ENCODE peak calls at places on chromosomes 12 and 14, in seven cellular contexts. S, A, V, Y, R, L and Z are unnamed samples.

GRCh38 chr12:12628013-12628412 is 16.3 kb downstream of the CREBL2 start:
- DNase-seq in S (no peak), A (no peak), V (no peak), Y (no peak), R (no peak), L (no peak), Z (no peak)

GRCh38 chr14:21902561-21903199 is 229.1 kb upstream of the OR4E1 start:
- DNase-seq in S (peak; percentile 17), A (no peak), V (no peak), Y (no peak), R (no peak), L (no peak), Z (no peak)

GRCh38 chr14:62179367-62180018 is 417.3 kb downstream of the SNAPC1 start:
- DNase-seq in S (peak; percentile 72), A (peak; percentile 15), V (no peak), Y (peak; percentile 51), R (peak; percentile 48), L (peak; percentile 90), Z (no peak)

GRCh38 chr14:31990959-31991541 is 86.1 kb upstream of the ARHGAP5 start:
- DNase-seq in S (no peak), A (no peak), V (no peak), Y (no peak), R (peak; percentile 77), L (no peak), Z (no peak)

GRCh38 chr12:117188961-117189724 is 1.1 kb downstream of the FBXO21 start:
- DNase-seq in S (peak; percentile 19), A (no peak), V (peak; percentile 52), Y (no peak), R (no peak), L (no peak), Z (no peak)

GRCh38 chr12:8655421-8655820 is 7.2 kb downstream of the MFAP5 start:
- DNase-seq in S (no peak), A (no peak), V (no peak), Y (no peak), R (no peak), L (no peak), Z (no peak)

GRCh38 chr12:124804011-124804621 is 59.5 kb downstream of the SCARB1 start:
- DNase-seq in S (peak; percentile 80), A (no peak), V (no peak), Y (no peak), R (peak; percentile 63), L (no peak), Z (no peak)

GRCh38 chr14:75440733-75441474 is 13.1 kb downstream of the JDP2 start:
- DNase-seq in S (no peak), A (no peak), V (peak; percentile 74), Y (peak; percentile 81), R (no peak), L (no peak), Z (no peak)

GRCh38 chr12:51911788-51912711 is 4.7 kb downstream of the ACVRL1 start:
- DNase-seq in S (no peak), A (peak; percentile 49), V (no peak), Y (peak; percentile 63), R (no peak), L (no peak), Z (peak; percentile 88)

GRCh38 chr12:68403296-68403695 is 71.1 kb upstream of the MDM1 start:
- DNase-seq in S (no peak), A (no peak), V (no peak), Y (no peak), R (no peak), L (no peak), Z (no peak)

GRCh38 chr14:79487632-79488031 is 723.7 kb downstream of the DIO2 start:
- DNase-seq in S (no peak), A (no peak), V (no peak), Y (no peak), R (no peak), L (no peak), Z (no peak)

GRCh38 chr14:79483989-79484388 is 727.3 kb downstream of the DIO2 start:
- DNase-seq in S (no peak), A (no peak), V (no peak), Y (no peak), R (no peak), L (no peak), Z (no peak)

GRCh38 chr14:79480212-79480611 is 731.1 kb downstream of the DIO2 start:
- DNase-seq in S (no peak), A (no peak), V (no peak), Y (no peak), R (no peak), L (no peak), Z (no peak)

DNA sequence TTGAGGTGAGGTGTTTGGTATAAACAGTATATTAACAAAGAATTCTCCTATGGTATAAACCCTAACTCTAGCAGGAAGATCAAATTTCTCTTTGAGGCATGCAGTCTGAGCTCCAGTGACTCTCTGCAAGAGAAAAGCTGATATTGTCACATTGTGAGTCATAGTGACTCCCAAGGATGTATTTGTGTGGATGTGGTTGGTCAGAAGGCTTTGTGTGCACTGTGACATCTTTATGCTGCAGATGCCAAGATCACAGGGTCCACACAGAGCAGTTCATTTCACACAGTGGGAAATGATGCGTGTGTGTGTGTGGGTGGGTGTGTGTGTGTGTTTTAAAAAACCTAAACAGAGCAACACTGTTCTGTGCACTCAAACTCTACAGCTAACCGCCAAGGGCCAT is 727.8 kb downstream of the DIO2 start:
- DNase-seq in S (peak; percentile 11), A (no peak), V (no peak), Y (no peak), R (no peak), L (no peak), Z (no peak)
- TF ChIP-seq POLR2A in S (no peak), A (no peak), V (no peak), Y (no peak), R (no peak), L (no peak), Z (no peak)

GRCh38 chr14:100885196-100886030 is 18.1 kb downstream of the RTL1 start:
- DNase-seq in S (no peak), A (no peak), V (peak; percentile 24), Y (peak; percentile 18), R (no peak), L (no peak), Z (no peak)
- TF ChIP-seq CTCF in S (no peak), A (no peak), V (no peak), Y (no peak), R (no peak), L (no peak), Z (no peak)

DNA sequence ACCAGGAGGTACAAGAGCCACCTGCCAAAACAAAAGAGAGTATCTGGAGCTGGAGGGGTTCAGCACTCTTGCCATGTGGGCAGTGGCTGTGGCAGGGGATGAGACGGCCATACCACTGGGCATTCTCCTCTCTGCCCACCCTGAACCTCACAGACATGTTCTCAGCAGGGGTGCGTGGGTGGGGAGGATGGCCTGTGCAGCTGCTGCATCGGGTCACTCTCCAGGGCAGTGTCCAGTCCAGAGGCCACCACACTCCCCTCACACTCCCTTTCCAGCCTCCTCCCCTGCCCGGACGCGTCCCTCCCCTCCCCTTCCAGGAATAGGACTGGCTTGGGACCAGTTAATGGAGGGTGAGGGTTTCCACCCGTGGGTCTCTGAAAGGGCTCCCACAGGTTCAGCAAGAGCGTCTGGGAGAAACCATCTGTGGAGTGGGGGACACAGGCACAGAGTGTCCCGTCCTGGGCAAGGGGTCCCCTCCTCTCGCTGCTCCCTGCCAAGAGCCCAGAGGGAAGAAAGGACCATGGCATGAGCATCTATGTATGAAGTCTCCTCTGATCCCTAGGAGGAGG is 501 bp downstream of the C1R start:
- DNase-seq in S (no peak), A (peak; percentile 22), V (peak; percentile 76), Y (peak; percentile 74), R (no peak), L (no peak), Z (no peak)
- H3K4me3 ChIP-seq in S (peak overlapping the region; percentile 37), A (peak overlapping the region; percentile 32), V (peak overlapping the region; percentile 64), Y (peak overlapping the region; percentile 57), R (peak overlapping the region; percentile 53), L (peak overlapping the region; percentile 60), Z (peak overlapping the region; percentile 29)

DNA sequence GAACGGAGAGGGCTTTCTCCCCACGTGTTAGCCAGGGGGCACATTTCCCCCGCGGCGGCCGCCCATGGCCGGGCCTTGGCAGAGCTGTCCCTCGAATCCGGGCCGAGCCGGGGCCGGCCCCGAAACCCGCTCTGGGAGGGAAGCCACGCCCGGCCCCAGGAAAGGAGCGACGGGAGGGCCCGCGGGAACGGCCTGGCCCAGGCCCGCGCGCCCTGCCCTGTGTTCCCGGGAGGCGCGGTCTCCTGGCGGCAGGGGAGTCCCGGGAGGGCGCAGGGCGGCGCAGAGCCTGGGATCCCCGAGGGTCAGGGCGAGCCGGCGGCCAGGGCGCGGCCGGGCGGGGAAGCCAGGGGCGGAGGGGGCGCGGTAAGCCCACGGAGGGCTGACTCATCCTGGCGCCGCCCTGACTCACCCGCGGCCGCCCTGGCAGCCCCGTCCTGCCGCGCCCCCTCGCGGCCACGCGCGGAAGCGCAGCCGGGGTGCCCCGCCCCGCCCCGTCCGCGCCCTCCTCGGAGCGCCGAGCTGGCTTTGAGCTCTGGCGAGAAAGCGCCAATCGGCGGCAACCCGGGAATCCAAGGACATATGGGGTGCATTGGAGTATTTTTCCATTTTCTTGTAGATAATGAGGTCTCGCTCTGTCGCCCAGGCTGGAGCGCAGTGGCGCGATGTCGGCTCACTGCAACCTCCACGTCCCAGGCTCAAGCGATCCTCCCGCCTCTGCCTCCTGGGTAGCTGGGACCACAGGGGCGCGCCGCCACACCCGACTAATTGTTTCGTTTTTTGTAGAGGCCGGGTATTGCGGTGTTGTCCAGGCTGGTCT is 31.8 kb upstream of the PLEKHG6 start:
- DNase-seq in S (peak; percentile 88), A (peak; percentile 94), V (peak; percentile 87), Y (peak; percentile 89), R (peak; percentile 69), L (no peak), Z (peak; percentile 97)
- TF ChIP-seq POLR2A in S (peak; percentile 45), A (peak; percentile 70), V (no peak), Y (peak; percentile 37), R (no peak), L (no peak), Z (no peak)

GRCh38 chr12:46803517-46803916 is 22.3 kb downstream of the SLC38A4 start:
- DNase-seq in S (no peak), A (no peak), V (no peak), Y (no peak), R (no peak), L (no peak), Z (no peak)
- TF ChIP-seq CTCF in S (no peak), A (no peak), V (no peak), Y (no peak), R (no peak), L (no peak), Z (no peak)

GRCh38 chr12:42586268-42586667 is 3.3 kb downstream of the PRICKLE1 start:
- DNase-seq in S (no peak), A (no peak), V (no peak), Y (no peak), R (no peak), L (peak; percentile 2), Z (no peak)

GRCh38 chr12:42588981-42589464 is 523 bp downstream of the PRICKLE1 start:
- DNase-seq in S (peak; percentile 31), A (peak; percentile 13), V (peak; percentile 37), Y (peak; percentile 54), R (no peak), L (peak; percentile 91), Z (peak; percentile 88)

GRCh38 chr12:42588308-42588836 is 1.2 kb downstream of the PRICKLE1 start:
- DNase-seq in S (no peak), A (no peak), V (peak; percentile 32), Y (no peak), R (no peak), L (peak; percentile 45), Z (no peak)

GRCh38 chr12:42585846-42586226 is 3.7 kb downstream of the PRICKLE1 start:
- DNase-seq in S (no peak), A (no peak), V (no peak), Y (no peak), R (no peak), L (no peak), Z (no peak)

GRCh38 chr12:42587564-42588307 is 1.8 kb downstream of the PRICKLE1 start:
- DNase-seq in S (no peak), A (no peak), V (no peak), Y (no peak), R (peak; percentile 10), L (peak; percentile 66), Z (no peak)
- H3K4me3 ChIP-seq in S (no peak overlapping the region), A (no peak overlapping the region), V (peak overlapping the region; percentile 81), Y (peak overlapping the region; percentile 78), R (no peak overlapping the region), L (peak overlapping the region; percentile 80), Z (no peak overlapping the region)